ENCODE peak calls at places on chromosomes 11 and 22, in five cellular contexts. Q is heart right ventricle, D is cardiac muscle cell, L is NB4, Z is colonic mucosa. B is an unnamed sample.

GRCh38 chr11:75475767-75476650 is 43.0 kb upstream of the KLHL35 start:
- DNase-seq in L (peak; percentile 77), D (peak; percentile 81), Q (peak; percentile 39), Z (peak; percentile 32), B (no peak)

GRCh38 chr11:119323532-119324033 is 6.7 kb upstream of the MCAM start:
- DNase-seq in D (peak; percentile 78), L (peak; percentile 79), Q (peak; percentile 83), Z (peak; percentile 84), B (peak; percentile 89)

GRCh38 chr11:58654079-58654907 is 31.8 kb downstream of the CNTF start:
- DNase-seq in D (peak; percentile 84), Q (peak; percentile 63), L (peak; percentile 77), Z (peak; percentile 80), B (peak; percentile 72)

GRCh38 chr11:113721462-113722066 is 15.5 kb upstream of the TMPRSS5 start:
- DNase-seq in D (peak; percentile 82), Z (no peak), Q (peak; percentile 6), L (no peak), B (no peak)

GRCh38 chr11:84165139-84165538 is 879.0 kb upstream of the CCDC90B start:
- DNase-seq in Z (no peak), Q (no peak), L (no peak), D (no peak), B (no peak)

GRCh38 chr22:23047265-23047664 is 23.1 kb upstream of the GNAZ start:
- DNase-seq in L (no peak), Q (peak; percentile 32), D (peak; percentile 12), Z (no peak), B (no peak)

GRCh38 chr11:118785362-118785761 is 5.6 kb downstream of the DDX6 start:
- DNase-seq in L (peak; percentile 54), Z (no peak), D (peak; percentile 33), Q (no peak), B (no peak)

GRCh38 chr11:100805509-100806199 is 118.6 kb downstream of the ARHGAP42 start:
- DNase-seq in Q (no peak), L (no peak), D (peak; percentile 31), Z (no peak), B (no peak)

GRCh38 chr11:124081496-124081895 is 33.8 kb upstream of the VWA5A start:
- DNase-seq in Q (no peak), D (no peak), L (no peak), Z (no peak), B (no peak)

GRCh38 chr11:124988063-124988462 is 34.1 kb downstream of the CCDC15 start:
- DNase-seq in Z (no peak), Q (no peak), D (no peak), L (no peak), B (no peak)

GRCh38 chr22:41917906-41918791 is 3.3 kb upstream of the SHISA8 start:
- DNase-seq in Q (peak; percentile 53), L (peak; percentile 73), Z (peak; percentile 60), D (peak; percentile 65), B (no peak)

GRCh38 chr11:12248330-12248729 is 129.0 kb upstream of the PARVA start:
- DNase-seq in Z (peak; percentile 94), D (peak; percentile 76), Q (peak; percentile 72), L (no peak), B (peak; percentile 81)

GRCh38 chr11:61345170-61345610 is 12.2 kb downstream of the TKFC start:
- DNase-seq in Q (no peak), Z (no peak), D (no peak), L (no peak), B (no peak)

GRCh38 chr11:118339281-118340045 is 3.0 kb downstream of the CD3D start:
- DNase-seq in Q (no peak), Z (no peak), L (no peak), D (no peak), B (no peak)

GRCh38 chr11:60482361-60482760 is 10.2 kb upstream of the MS4A12 start:
- DNase-seq in L (peak; percentile 59), Q (no peak), Z (no peak), D (no peak), B (no peak)

GRCh38 chr11:54930930-54931329 is 224.3 kb downstream of the OR4A5 start:
- DNase-seq in Z (no peak), L (no peak), D (no peak), Q (no peak), B (no peak)

GRCh38 chr22:48944433-48944755 is 883.3 kb downstream of the BRD1 start:
- DNase-seq in Q (no peak), L (no peak), Z (peak; percentile 12), D (no peak), B (no peak)

GRCh38 chr11:119518746-119519382 is 95.9 kb upstream of the THY1 start:
- DNase-seq in D (peak; percentile 66), Q (no peak), Z (no peak), L (peak; percentile 69), B (no peak)

GRCh38 chr22:32746715-32747114 is 54.8 kb upstream of the TIMP3 start:
- DNase-seq in Q (peak; percentile 46), L (no peak), Z (no peak), D (no peak), B (no peak)

GRCh38 chr22:25067851-25068421 is 115.4 kb downstream of the KIAA1671 start:
- DNase-seq in D (no peak), Z (no peak), L (no peak), Q (no peak), B (peak; percentile 58)

GRCh38 chr11:15965562-15966250 is 390.6 kb downstream of the SOX6 start:
- DNase-seq in Z (peak; percentile 42), Q (no peak), L (no peak), D (no peak), B (no peak)

GRCh38 chr22:39148727-39149535 is 3.5 kb downstream of the CBX7 start:
- DNase-seq in Q (no peak), L (peak; percentile 28), Z (peak; percentile 50), D (no peak), B (peak; percentile 76)

GRCh38 chr11:19441752-19442553 is 201.2 kb upstream of the E2F8 start:
- DNase-seq in L (peak; percentile 84), D (peak; percentile 97), Q (peak; percentile 45), Z (no peak), B (no peak)

GRCh38 chr11:2166091-2166851 is 5.3 kb upstream of the INS start:
- DNase-seq in Q (no peak), D (peak; percentile 21), Z (peak; percentile 42), L (peak; percentile 37), B (no peak)

GRCh38 chr22:32620992-32621391 is 146.4 kb downstream of the FBXO7 start:
- DNase-seq in D (no peak), Q (no peak), L (no peak), Z (no peak), B (no peak)

GRCh38 chr11:13772223-13773046 is 104.0 kb downstream of the FAR1 start:
- DNase-seq in Z (peak; percentile 32), D (peak; percentile 83), L (peak; percentile 74), Q (peak; percentile 7), B (no peak)

GRCh38 chr11:101863361-101863760 is 51.4 kb upstream of the CEP126 start:
- DNase-seq in L (no peak), Z (no peak), D (peak; percentile 56), Q (no peak), B (no peak)

GRCh38 chr11:62721994-62722393 is 5.3 kb downstream of the HNRNPUL2 start:
- DNase-seq in Q (no peak), L (peak; percentile 56), D (peak; percentile 43), Z (no peak), B (no peak)

GRCh38 chr11:70483077-70483861 is 84.9 kb downstream of the CTTN start:
- DNase-seq in L (peak; percentile 79), Q (peak; percentile 45), Z (no peak), D (peak; percentile 59), B (no peak)

GRCh38 chr11:108324587-108324986 is 101.7 kb downstream of the ATM start:
- DNase-seq in L (peak; percentile 29), D (peak; percentile 17), Z (no peak), Q (no peak), B (no peak)

GRCh38 chr22:50224071-50224470 is 20.8 kb downstream of the TUBGCP6 start:
- DNase-seq in D (no peak), L (no peak), Z (no peak), Q (no peak), B (no peak)

GRCh38 chr11:102332611-102332994 is 14.4 kb upstream of the BIRC2 start:
- DNase-seq in D (no peak), Z (no peak), Q (no peak), L (no peak), B (no peak)

GRCh38 chr22:23652711-23653110 is 20.6 kb upstream of the DRICH1 start:
- DNase-seq in D (no peak), Q (no peak), L (no peak), Z (no peak), B (no peak)

DNA sequence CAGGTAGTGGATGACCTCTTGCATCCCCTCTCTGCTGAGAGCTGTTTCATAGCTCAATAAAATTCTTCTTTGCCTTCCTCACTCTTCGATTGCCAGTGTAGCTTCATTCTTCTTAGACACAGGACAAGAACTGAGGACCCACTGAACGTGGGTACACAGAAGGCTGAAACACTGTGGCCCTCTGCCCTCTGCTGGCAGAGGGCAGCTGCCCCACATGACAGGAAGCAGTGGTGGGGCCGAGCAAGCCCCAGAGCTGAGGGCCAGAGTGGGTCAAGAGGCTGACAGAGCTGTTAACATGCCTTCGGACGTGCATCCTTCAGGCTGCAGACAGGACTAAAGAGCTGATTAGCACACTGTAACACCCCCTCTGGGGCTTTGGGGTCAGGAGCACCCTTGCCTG is 15.6 kb downstream of the SMC1B start:
- DNase-seq in Q (no peak), D (no peak), Z (no peak), L (no peak), B (no peak)
- TF ChIP-seq CTCF in Q (peak; percentile 29), D (peak; percentile 9), Z (no peak), L (no peak), B (no peak)

GRCh38 chr11:133560467-133560866 is 28.2 kb upstream of the OPCML start:
- DNase-seq in Z (no peak), L (no peak), Q (no peak), D (no peak), B (no peak)
- H3K4me3 ChIP-seq in Z (no peak overlapping the region), L (no peak overlapping the region), Q (no peak overlapping the region), D (no peak overlapping the region), B (no peak overlapping the region)

DNA sequence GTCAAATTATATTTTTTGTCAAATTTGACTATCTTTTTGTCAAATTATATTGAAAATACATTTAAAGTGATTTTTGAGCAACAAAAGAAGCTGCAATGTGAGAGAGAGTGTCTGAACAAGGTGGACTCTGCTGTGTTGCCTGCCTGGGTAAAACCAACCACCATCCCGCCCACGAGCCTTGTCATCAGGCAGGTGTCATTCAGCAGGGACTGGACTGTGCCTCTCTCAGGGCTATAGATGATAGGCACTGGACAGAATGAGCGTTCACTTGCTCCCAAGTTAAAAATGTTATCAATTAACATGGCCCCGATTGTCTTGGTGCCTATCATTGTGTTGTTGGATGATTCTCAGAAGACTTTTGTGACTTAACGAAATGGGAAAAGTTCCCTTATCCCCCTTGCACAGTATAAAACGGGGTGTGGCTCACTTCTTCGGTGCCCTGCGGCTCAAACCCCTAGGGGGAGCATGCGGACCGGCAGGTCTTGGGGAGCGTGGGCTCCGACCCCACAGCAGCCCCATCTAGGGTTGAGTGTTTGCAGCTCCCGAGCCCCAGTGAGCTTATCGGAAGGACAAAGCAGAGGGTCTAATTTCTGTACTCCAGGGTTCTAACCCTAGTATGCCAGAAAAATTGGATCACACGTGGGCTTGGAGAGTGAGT is 1.7 kb downstream of the APOL5 start:
- DNase-seq in Q (no peak), D (no peak), L (peak; percentile 25), Z (no peak), B (no peak)
- TF ChIP-seq CTCF in Q (no peak), D (no peak), L (peak; percentile 23), Z (no peak), B (no peak)

DNA sequence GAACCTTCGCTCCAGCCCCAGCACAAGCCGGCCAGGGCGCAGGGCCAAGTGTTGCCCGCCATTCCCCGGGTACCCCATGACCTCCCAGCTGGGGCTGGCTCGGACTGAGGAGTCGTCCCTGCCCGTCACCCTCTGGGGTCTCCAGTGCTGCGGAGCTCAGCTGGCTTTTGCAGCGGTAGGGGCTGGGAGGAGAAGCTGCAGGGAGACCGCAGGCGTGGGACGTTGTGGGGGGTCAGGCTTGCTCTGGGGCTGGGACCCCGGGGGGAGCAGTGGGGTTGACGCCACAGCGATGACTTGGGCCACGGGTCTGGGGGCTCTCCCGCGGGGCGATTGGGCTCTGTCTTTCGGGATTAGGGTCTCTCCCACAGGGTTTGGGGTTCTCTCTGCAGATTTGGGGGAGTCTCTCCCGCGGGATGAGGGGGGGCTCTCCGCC is 376 bp upstream of the GAL start:
- DNase-seq in L (no peak), Z (no peak), Q (no peak), D (no peak), B (no peak)
- H3K4me3 ChIP-seq in L (peak overlapping the region; percentile 28), Z (peak overlapping the region; percentile 33), Q (peak overlapping the region; percentile 47), D (peak overlapping the region; percentile 36), B (no peak overlapping the region)

B was measured in dorsolateral prefrontal cortex.